ENCODE peak calls at places on chromosomes 1 and 21, in ten cellular contexts. N is GM23338, A is GM12878, K is transverse colon, E is HCT116, U is vagina, L is breast epithelium, C is endothelial cell of umbilical vein, T is suprapubic skin, J is stomach. F is an unnamed sample.

GRCh38 chr1:202623075-202623474 is 87.2 kb downstream of the SYT2 start:
- DNase-seq in N (no peak), A (no peak), K (no peak), E (no peak), U (no peak), L (no peak), C (no peak), T (no peak), J (no peak), F (no peak)

GRCh38 chr21:44927587-44928461 is 7.1 kb upstream of the ITGB2 start:
- DNase-seq in N (no peak), A (peak), K (peak), E (no peak), U (no peak), L (peak), C (no peak), T (no peak), J (no peak), F (no peak)

GRCh38 chr1:109198043-109198695 is 15.5 kb upstream of the SARS1 start:
- DNase-seq in N (no peak), A (no peak), K (no peak), E (no peak), U (no peak), L (no peak), C (peak), T (no peak), J (no peak), F (no peak)

GRCh38 chr1:97770376-97770775 is 150.5 kb downstream of the DPYD start:
- DNase-seq in N (no peak), A (no peak), K (no peak), E (no peak), U (no peak), L (no peak), C (no peak), T (no peak), J (no peak), F (no peak)

GRCh38 chr1:7632126-7632525 is 139.0 kb upstream of the VAMP3 start:
- DNase-seq in N (no peak), A (no peak), K (no peak), E (no peak), U (no peak), L (no peak), C (no peak), T (no peak), J (no peak), F (no peak)

GRCh38 chr21:45440736-45441350 is 35.9 kb downstream of the COL18A1 start:
- DNase-seq in N (no peak), A (no peak), K (no peak), E (no peak), U (no peak), L (no peak), C (no peak), T (no peak), J (no peak), F (no peak)

GRCh38 chr1:200880212-200880611 is 7.4 kb downstream of the GPR25 start:
- DNase-seq in N (no peak), A (peak), K (no peak), E (no peak), U (no peak), L (no peak), C (no peak), T (no peak), J (no peak), F (no peak)

GRCh38 chr1:41109316-41110263 is 88.1 kb upstream of the SLFNL1 start:
- DNase-seq in N (peak), A (no peak), K (peak), E (peak), U (no peak), L (peak), C (peak), T (no peak), J (peak), F (peak)

GRCh38 chr1:181127898-181128453 is 39.5 kb downstream of the IER5 start:
- DNase-seq in N (no peak), A (no peak), K (no peak), E (no peak), U (no peak), L (no peak), C (no peak), T (no peak), J (no peak), F (no peak)

GRCh38 chr1:43660355-43660754 is 10.4 kb downstream of the KDM4A start:
- DNase-seq in N (peak), A (no peak), K (no peak), E (no peak), U (no peak), L (no peak), C (no peak), T (no peak), J (no peak), F (no peak)

GRCh38 chr1:33234588-33234990 is 21.7 kb upstream of the ZNF362 start:
- DNase-seq in N (no peak), A (no peak), K (no peak), E (no peak), U (no peak), L (no peak), C (peak), T (peak), J (no peak), F (no peak)

GRCh38 chr1:245356891-245357585 is 202.3 kb downstream of the KIF26B start:
- DNase-seq in N (no peak), A (no peak), K (no peak), E (no peak), U (no peak), L (no peak), C (no peak), T (no peak), J (no peak), F (no peak)

GRCh38 chr1:48878191-48878940 is 101.7 kb upstream of the BEND5 start:
- DNase-seq in N (no peak), A (no peak), K (no peak), E (no peak), U (no peak), L (no peak), C (peak), T (no peak), J (no peak), F (peak)

GRCh38 chr1:16092923-16093511 is 19.6 kb upstream of the FAM131C start:
- DNase-seq in N (no peak), A (no peak), K (no peak), E (no peak), U (no peak), L (no peak), C (no peak), T (no peak), J (no peak), F (no peak)

GRCh38 chr1:16092097-16092922 is 18.9 kb upstream of the FAM131C start:
- DNase-seq in N (no peak), A (no peak), K (no peak), E (no peak), U (no peak), L (no peak), C (no peak), T (no peak), J (no peak), F (no peak)

GRCh38 chr1:16094453-16095158 is 21.2 kb upstream of the FAM131C start:
- DNase-seq in N (no peak), A (no peak), K (no peak), E (no peak), U (no peak), L (no peak), C (no peak), T (no peak), J (no peak), F (no peak)

GRCh38 chr1:16095447-16095846 is 22.0 kb upstream of the FAM131C start:
- DNase-seq in N (no peak), A (no peak), K (no peak), E (no peak), U (no peak), L (no peak), C (no peak), T (no peak), J (no peak), F (no peak)

DNA sequence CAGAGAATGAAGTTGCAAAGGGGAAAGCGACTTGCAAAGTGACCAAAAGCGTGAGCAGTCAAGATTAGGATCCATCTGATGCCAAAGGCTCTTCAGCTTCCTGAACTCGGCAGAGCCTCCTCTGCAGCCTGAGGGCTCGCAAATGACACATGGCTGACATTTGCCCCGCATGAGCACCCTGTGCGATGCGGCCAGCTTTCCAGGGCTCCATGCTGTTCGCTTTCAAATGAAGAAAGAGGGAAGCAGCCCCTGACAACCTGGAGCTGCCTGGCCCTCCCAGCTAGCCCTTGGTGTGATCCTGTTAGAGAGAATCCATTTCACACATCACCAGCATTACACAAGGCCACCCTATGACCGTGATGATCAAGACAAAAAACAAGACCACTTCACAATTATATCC is 20.2 kb upstream of the FAM131C start:
- DNase-seq in N (no peak), A (no peak), K (no peak), E (no peak), U (no peak), L (no peak), C (no peak), T (no peak), J (no peak), F (no peak)
- TF ChIP-seq POLR2AphosphoS5 in N (no peak), A (no peak), K (no peak), E (no peak), U (no peak), L (no peak), C (no peak), T (no peak), J (no peak), F (no peak)

GRCh38 chr1:157106813-157107189 is 7.2 kb upstream of the ETV3L start:
- DNase-seq in N (no peak), A (no peak), K (no peak), E (no peak), U (no peak), L (no peak), C (no peak), T (peak), J (no peak), F (no peak)
- H3K27ac ChIP-seq in N (no peak), A (peak), K (no peak), E (no peak), U (no peak), L (no peak), C (no peak), T (no peak), J (no peak), F (no peak)

GRCh38 chr1:111450185-111450584 is 921 bp downstream of the ATP5PB start:
- DNase-seq in N (no peak), A (no peak), K (no peak), E (no peak), U (no peak), L (no peak), C (no peak), T (no peak), J (no peak), F (no peak)

GRCh38 chr1:111446967-111447892 is 1.8 kb downstream of the WDR77 start:
- DNase-seq in N (no peak), A (no peak), K (no peak), E (no peak), U (no peak), L (no peak), C (no peak), T (no peak), J (no peak), F (no peak)

GRCh38 chr1:111449703-111450017 is 396 bp downstream of the ATP5PB start:
- DNase-seq in N (no peak), A (no peak), K (no peak), E (no peak), U (no peak), L (no peak), C (no peak), T (no peak), J (no peak), F (no peak)

GRCh38 chr1:111448918-111449702 is at the start of the genes ATP5PB and WDR77:
- DNase-seq in N (peak), A (peak), K (peak), E (peak), U (no peak), L (peak), C (peak), T (peak), J (peak), F (peak)

GRCh38 chr1:111448482-111448917 is 556 bp downstream of the WDR77 start:
- DNase-seq in N (no peak), A (no peak), K (no peak), E (no peak), U (no peak), L (peak), C (peak), T (no peak), J (no peak), F (no peak)
- TF ChIP-seq CTCF in N (no peak), A (no peak), K (no peak), E (no peak), U (no peak), L (no peak), C (no peak), T (no peak), J (no peak), F (no peak)

GRCh38 chr1:153945795-153946621 is 510 bp downstream of the DENND4B start:
- DNase-seq in N (peak), A (peak), K (peak), E (no peak), U (no peak), L (peak), C (peak), T (peak), J (peak), F (no peak)
- TF ChIP-seq POLR2AphosphoS5 in N (peak), A (peak), K (peak), E (peak), U (peak), L (peak), C (peak), T (no peak), J (peak), F (peak)

GRCh38 chr21:29208044-29208665 is 77.7 kb downstream of the MAP3K7CL start:
- DNase-seq in N (no peak), A (no peak), K (no peak), E (no peak), U (no peak), L (no peak), C (no peak), T (no peak), J (no peak), F (no peak)
- H3K27ac ChIP-seq in N (no peak), A (no peak), K (peak), E (no peak), U (no peak), L (no peak), C (peak), T (no peak), J (peak), F (no peak)

GRCh38 chr1:61337037-61337436 is 254.7 kb downstream of the NFIA start:
- DNase-seq in N (peak), A (no peak), K (no peak), E (no peak), U (no peak), L (no peak), C (peak), T (no peak), J (no peak), F (no peak)
- TF ChIP-seq CTCF in N (peak), A (no peak), K (peak), E (peak), U (no peak), L (no peak), C (peak), T (peak), J (peak), F (peak)

DNA sequence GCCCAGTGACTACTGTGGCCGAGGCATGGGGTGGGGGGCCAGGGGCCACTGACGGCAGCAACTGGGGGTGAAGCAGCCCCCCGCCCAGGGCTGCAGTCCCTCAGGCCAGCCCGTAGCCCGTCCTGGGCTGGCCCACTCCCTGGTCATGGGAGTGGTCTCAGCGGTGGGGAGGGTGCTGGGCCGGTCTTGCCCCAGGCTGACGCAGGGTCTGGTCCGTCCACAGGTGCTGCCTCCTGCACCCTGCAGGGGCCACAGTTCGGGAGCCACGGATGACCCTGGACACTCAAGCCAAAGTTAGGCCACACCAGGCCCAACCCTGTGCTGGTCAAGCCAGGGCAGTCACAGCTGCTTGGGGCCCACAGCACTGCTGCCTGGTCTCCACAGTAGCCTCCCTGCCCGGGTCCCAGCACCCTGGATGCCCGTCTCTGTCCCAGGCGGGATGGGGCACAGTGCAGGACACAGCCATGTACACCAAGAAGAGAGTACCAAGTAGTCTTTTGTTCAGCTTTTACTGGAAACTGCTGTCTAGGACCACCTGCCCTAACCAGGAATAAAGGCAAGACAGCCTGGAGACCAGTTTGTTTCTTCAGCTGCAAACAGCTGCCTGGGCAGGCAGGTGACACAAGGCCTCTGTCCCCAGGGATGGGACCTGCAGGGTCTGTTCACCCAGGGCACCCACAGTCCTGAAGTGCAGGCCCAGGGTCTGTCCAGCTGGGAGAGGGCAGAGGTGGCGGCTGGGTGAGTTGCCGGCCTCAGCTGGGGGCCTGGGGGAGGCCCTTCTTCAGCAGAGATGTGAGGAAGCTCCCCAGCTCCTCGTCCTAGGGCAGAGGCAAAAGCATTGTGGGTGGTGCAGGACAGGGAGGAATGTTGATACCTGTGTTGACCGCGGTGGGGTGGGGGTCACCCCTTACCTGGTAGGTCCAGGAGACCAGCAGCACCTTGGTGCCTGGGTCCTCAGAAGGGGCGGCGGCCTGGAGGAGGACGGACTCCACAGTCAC is 3.0 kb downstream of the PUSL1 start:
- DNase-seq in N (no peak), A (no peak), K (no peak), E (no peak), U (no peak), L (no peak), C (no peak), T (no peak), J (no peak), F (no peak)
- TF ChIP-seq POLR2AphosphoS5 in N (no peak), A (no peak), K (no peak), E (no peak), U (no peak), L (no peak), C (no peak), T (no peak), J (no peak), F (no peak)

GRCh38 chr1:183914283-183914682 is 109.4 kb downstream of the RGL1 start:
- DNase-seq in N (no peak), A (no peak), K (no peak), E (no peak), U (no peak), L (no peak), C (peak), T (no peak), J (no peak), F (no peak)
- H3K27ac ChIP-seq in N (no peak), A (no peak), K (no peak), E (no peak), U (no peak), L (no peak), C (peak), T (no peak), J (no peak), F (no peak)

GRCh38 chr1:168146160-168146539 is 9.4 kb upstream of the GPR161 start:
- DNase-seq in N (no peak), A (no peak), K (no peak), E (no peak), U (no peak), L (no peak), C (no peak), T (no peak), J (no peak), F (no peak)

GRCh38 chr1:168148916-168149315 is 12.2 kb upstream of the GPR161 start:
- DNase-seq in N (no peak), A (peak), K (no peak), E (no peak), U (no peak), L (no peak), C (no peak), T (no peak), J (no peak), F (no peak)

GRCh38 chr1:168141986-168142385 is 5.3 kb upstream of the GPR161 start:
- DNase-seq in N (no peak), A (no peak), K (no peak), E (no peak), U (no peak), L (no peak), C (no peak), T (no peak), J (no peak), F (no peak)

GRCh38 chr1:168150283-168150682 is 13.6 kb upstream of the GPR161 start:
- DNase-seq in N (no peak), A (no peak), K (no peak), E (no peak), U (no peak), L (no peak), C (no peak), T (no peak), J (no peak), F (no peak)

GRCh38 chr1:168145184-168146159 is 8.7 kb upstream of the GPR161 start:
- DNase-seq in N (peak), A (peak), K (peak), E (peak), U (no peak), L (peak), C (peak), T (peak), J (peak), F (peak)
- TF ChIP-seq CTCF in N (peak), A (peak), K (peak), E (peak), U (peak), L (peak), C (peak), T (peak), J (peak), F (peak)

F was measured in Panc1.